ENCODE peak calls at places on chromosomes 5 and 9, in eight cellular contexts. J is BJ; S is left lung; X is natural killer cell; Q is astrocyte of the spinal cord; C is hepatocyte; T is CD8-positive, alpha-beta T cell; K is esophagus squamous epithelium. P is an unnamed sample.

GRCh38 chr9:3447143-3447542 is 78.7 kb downstream of the RFX3 start:
- DNase-seq in J (no peak), S (no peak), X (no peak), Q (no peak), C (no peak), T (no peak), K (no peak), P (no peak)

GRCh38 chr9:116042321-116042720 is 111.3 kb upstream of the PAPPA start:
- DNase-seq in J (no peak), S (no peak), X (no peak), Q (no peak), C (no peak), T (no peak), K (no peak), P (no peak)

GRCh38 chr9:89845862-89846261 is 241.1 kb downstream of the GADD45G start:
- DNase-seq in J (no peak), S (no peak), X (no peak), Q (no peak), C (no peak), T (no peak), K (no peak), P (no peak)

GRCh38 chr9:3436629-3437028 is 89.2 kb downstream of the RFX3 start:
- DNase-seq in J (no peak), S (no peak), X (no peak), Q (no peak), C (no peak), T (no peak), K (no peak), P (no peak)

GRCh38 chr9:136954270-136955083 is 2.4 kb downstream of the LCN12 start:
- DNase-seq in J (no peak), S (no peak), X (no peak), Q (no peak), C (no peak), T (no peak), K (no peak), P (no peak)

GRCh38 chr9:136339173-136339957 is 12.0 kb downstream of the GPSM1 start:
- DNase-seq in J (no peak), S (peak; percentile 69), X (no peak), Q (peak; percentile 59), C (peak; percentile 83), T (peak; percentile 43), K (no peak), P (peak; percentile 89)

GRCh38 chr5:143030349-143030748 is 260.2 kb downstream of the ARHGAP26 start:
- DNase-seq in J (no peak), S (no peak), X (no peak), Q (no peak), C (no peak), T (no peak), K (no peak), P (no peak)

GRCh38 chr9:82560457-82560904 is 502.5 kb downstream of the RASEF start:
- DNase-seq in J (no peak), S (peak; percentile 60), X (no peak), Q (no peak), C (peak; percentile 31), T (no peak), K (no peak), P (no peak)

GRCh38 chr5:148729182-148729581 is 74.9 kb upstream of the HTR4 start:
- DNase-seq in J (no peak), S (no peak), X (no peak), Q (no peak), C (peak; percentile 26), T (no peak), K (no peak), P (no peak)

GRCh38 chr9:128408963-128409431 is 11.7 kb upstream of the CERCAM start:
- DNase-seq in J (no peak), S (no peak), X (no peak), Q (no peak), C (no peak), T (no peak), K (no peak), P (no peak)

GRCh38 chr5:174386306-174386705 is 338.1 kb upstream of the MSX2 start:
- DNase-seq in J (peak; percentile 64), S (no peak), X (no peak), Q (no peak), C (no peak), T (no peak), K (no peak), P (no peak)

GRCh38 chr5:51684794-51685355 is 301.6 kb downstream of the ISL1 start:
- DNase-seq in J (no peak), S (no peak), X (no peak), Q (no peak), C (no peak), T (no peak), K (no peak), P (no peak)

GRCh38 chr9:99057665-99058625 is 47.0 kb upstream of the TGFBR1 start:
- DNase-seq in J (peak; percentile 43), S (peak; percentile 72), X (peak; percentile 81), Q (peak; percentile 94), C (no peak), T (peak; percentile 55), K (no peak), P (peak; percentile 62)

GRCh38 chr5:113719549-113719948 is 206.1 kb downstream of the YTHDC2 start:
- DNase-seq in J (no peak), S (no peak), X (no peak), Q (no peak), C (no peak), T (no peak), K (no peak), P (no peak)

GRCh38 chr5:95842955-95843544 is 20.5 kb upstream of the GLRX start:
- DNase-seq in J (no peak), S (peak; percentile 92), X (peak; percentile 42), Q (peak; percentile 76), C (peak; percentile 63), T (peak; percentile 46), K (peak; percentile 26), P (peak; percentile 73)

GRCh38 chr9:99782962-99783718 is 38.5 kb upstream of the NR4A3 start:
- DNase-seq in J (no peak), S (no peak), X (no peak), Q (no peak), C (no peak), T (no peak), K (no peak), P (no peak)

GRCh38 chr9:33349743-33350142 is 52.6 kb downstream of the AQP7 start:
- DNase-seq in J (no peak), S (no peak), X (no peak), Q (no peak), C (no peak), T (no peak), K (no peak), P (no peak)

GRCh38 chr5:97229196-97229595 is 46.1 kb upstream of the RIOK2 start:
- DNase-seq in J (no peak), S (peak; percentile 58), X (no peak), Q (no peak), C (peak; percentile 14), T (no peak), K (no peak), P (no peak)

GRCh38 chr5:56233230-56233629 is at the start of gene ANKRD55:
- DNase-seq in J (no peak), S (no peak), X (no peak), Q (no peak), C (no peak), T (no peak), K (no peak), P (no peak)

GRCh38 chr5:89936576-89936975 is 473.0 kb downstream of the CETN3 start:
- DNase-seq in J (no peak), S (no peak), X (no peak), Q (no peak), C (no peak), T (no peak), K (no peak), P (no peak)

GRCh38 chr5:27458318-27458717 is 419.9 kb upstream of the CDH9 start:
- DNase-seq in J (no peak), S (no peak), X (no peak), Q (no peak), C (no peak), T (no peak), K (no peak), P (no peak)

GRCh38 chr9:126699401-126699851 is 85.7 kb downstream of the LMX1B start:
- DNase-seq in J (no peak), S (no peak), X (no peak), Q (no peak), C (no peak), T (no peak), K (no peak), P (no peak)

GRCh38 chr5:79859588-79859987 is 131.5 kb downstream of the MTX3 start:
- DNase-seq in J (no peak), S (no peak), X (no peak), Q (no peak), C (no peak), T (no peak), K (no peak), P (no peak)
- TF ChIP-seq CTCF in J (no peak), S (no peak), X (no peak), Q (no peak), C (no peak), T (no peak), K (no peak), P (no peak)

GRCh38 chr9:88536951-88537742 is 2.2 kb downstream of the NXNL2 start:
- DNase-seq in J (no peak), S (no peak), X (no peak), Q (no peak), C (no peak), T (no peak), K (no peak), P (no peak)
- TF ChIP-seq CTCF in J (no peak), S (no peak), X (no peak), Q (no peak), C (no peak), T (no peak), K (no peak), P (no peak)

DNA sequence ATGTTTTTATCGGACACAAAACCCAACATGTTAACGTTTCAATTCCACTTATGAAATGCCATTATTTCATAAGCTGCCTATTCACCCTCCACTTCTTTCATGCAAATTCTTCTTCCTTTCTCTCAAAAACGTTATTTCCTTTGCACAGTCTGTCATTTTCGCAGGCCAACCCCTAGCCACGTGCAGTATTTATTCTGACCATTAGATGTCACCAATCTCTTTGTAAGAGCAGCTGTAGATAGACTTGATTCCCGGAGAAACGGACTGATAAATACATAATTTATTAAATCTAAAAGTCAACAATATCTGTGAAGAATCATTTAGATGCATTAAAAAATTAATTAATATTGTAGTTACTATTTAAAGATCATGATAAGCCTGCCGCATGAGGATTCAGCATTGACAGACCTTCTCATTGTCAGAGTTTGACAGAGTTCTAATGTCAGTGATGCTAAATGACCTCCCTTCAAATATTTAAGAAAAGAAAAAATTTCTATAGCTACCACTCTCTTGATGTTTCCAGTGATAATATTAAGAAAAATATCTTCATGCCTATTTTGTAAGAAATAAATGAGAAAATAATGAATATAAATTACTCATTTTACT is 933.6 kb downstream of the CDH12 start:
- DNase-seq in J (no peak), S (no peak), X (no peak), Q (peak; percentile 52), C (peak; percentile 63), T (no peak), K (no peak), P (peak; percentile 37)
- TF ChIP-seq CTCF in J (peak; percentile 29), S (no peak), X (no peak), Q (peak; percentile 65), C (peak; percentile 88), T (no peak), K (peak; percentile 41), P (peak; percentile 63)

DNA sequence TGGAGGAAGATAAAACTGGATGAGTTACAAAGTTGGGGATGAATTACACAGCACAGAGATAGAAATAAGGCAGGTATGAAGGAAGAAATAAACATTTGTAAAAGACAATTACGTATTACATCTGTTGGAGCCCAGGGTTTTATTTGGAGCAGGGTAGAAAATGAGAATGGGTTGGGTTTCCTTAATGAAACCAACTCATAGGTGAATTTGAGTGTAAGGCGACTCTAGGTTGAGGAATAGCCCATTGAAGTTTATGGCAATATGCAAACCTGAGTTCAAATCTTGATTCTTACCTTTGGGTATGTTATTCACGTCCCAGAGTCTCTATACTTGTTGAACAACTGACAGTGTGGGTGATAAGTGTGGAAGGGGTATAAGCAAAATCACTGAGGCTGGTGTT is 422.3 kb upstream of the WWC1 start:
- DNase-seq in J (no peak), S (no peak), X (no peak), Q (no peak), C (no peak), T (no peak), K (no peak), P (no peak)
- TF ChIP-seq CTCF in J (no peak), S (no peak), X (no peak), Q (no peak), C (no peak), T (no peak), K (no peak), P (no peak)